ENCODE peak calls at places on chromosomes 16 and 17, in ten cellular contexts. A is choroid plexus epithelial cell, U is GM19239, T is right atrium auricular region, I is A172, F is T-helper 9 cell, C is retina, V is transverse colon, J is AG10803, R is Caki2. L is an unnamed sample.
A peak's percentile ranks its signal among the peaks of the same experiment; 100 is the strongest.

GRCh38 chr17:78933959-78934568 is 8.9 kb upstream of the TIMP2 start:
- DNase-seq in A (peak; percentile 99), U (no peak), T (peak; percentile 98), I (peak; percentile 99), F (no peak), C (peak; percentile 77), V (peak; percentile 90), J (peak; percentile 99), R (peak; percentile 91), L (no peak)

GRCh38 chr17:79223953-79224352 is 149.3 kb downstream of the ENGASE start:
- DNase-seq in A (no peak), U (no peak), T (no peak), I (no peak), F (no peak), C (no peak), V (no peak), J (no peak), R (no peak), L (no peak)

GRCh38 chr17:27558842-27559505 is 72.0 kb upstream of the LGALS9 start:
- DNase-seq in A (no peak), U (no peak), T (no peak), I (no peak), F (no peak), C (no peak), V (peak; percentile 51), J (no peak), R (no peak), L (no peak)

GRCh38 chr17:40517286-40517662 is 15.9 kb upstream of the TNS4 start:
- DNase-seq in A (no peak), U (no peak), T (no peak), I (no peak), F (no peak), C (no peak), V (no peak), J (no peak), R (no peak), L (no peak)

GRCh38 chr16:81136331-81137011 is 40.3 kb upstream of the GCSH start:
- DNase-seq in A (no peak), U (no peak), T (no peak), I (no peak), F (no peak), C (no peak), V (no peak), J (no peak), R (no peak), L (no peak)

GRCh38 chr16:48076455-48077012 is 79.3 kb downstream of the ABCC12 start:
- DNase-seq in A (no peak), U (no peak), T (no peak), I (no peak), F (no peak), C (no peak), V (no peak), J (peak; percentile 58), R (no peak), L (no peak)

GRCh38 chr16:79607587-79607986 is 7.0 kb upstream of the MAF start:
- DNase-seq in A (peak; percentile 64), U (no peak), T (peak; percentile 59), I (peak; percentile 57), F (no peak), C (no peak), V (no peak), J (peak; percentile 41), R (peak; percentile 33), L (no peak)

GRCh38 chr17:73359987-73360410 is 48.2 kb upstream of the CDC42EP4 start:
- DNase-seq in A (no peak), U (no peak), T (no peak), I (no peak), F (no peak), C (no peak), V (peak; percentile 77), J (no peak), R (no peak), L (no peak)

GRCh38 chr17:50917418-50917743 is 51.2 kb upstream of the TOB1 start:
- DNase-seq in A (no peak), U (no peak), T (no peak), I (no peak), F (no peak), C (no peak), V (no peak), J (no peak), R (no peak), L (no peak)

GRCh38 chr16:15498427-15499175 is 64.2 kb downstream of the BMERB1 start:
- DNase-seq in A (peak; percentile 60), U (no peak), T (no peak), I (no peak), F (no peak), C (no peak), V (no peak), J (peak; percentile 58), R (no peak), L (no peak)

GRCh38 chr16:4915226-4915761 is 21.7 kb downstream of the PPL start:
- DNase-seq in A (peak; percentile 96), U (no peak), T (no peak), I (peak; percentile 97), F (no peak), C (no peak), V (no peak), J (peak; percentile 89), R (peak; percentile 73), L (no peak)

GRCh38 chr17:57881783-57882291 is 32.0 kb upstream of the MRPS23 start:
- DNase-seq in A (no peak), U (no peak), T (no peak), I (no peak), F (no peak), C (no peak), V (no peak), J (peak; percentile 58), R (no peak), L (no peak)

GRCh38 chr17:80899402-80900268 is 92.0 kb upstream of the CHMP6 start:
- DNase-seq in A (peak; percentile 38), U (peak; percentile 64), T (no peak), I (no peak), F (peak; percentile 77), C (no peak), V (peak; percentile 28), J (no peak), R (no peak), L (no peak)

GRCh38 chr17:74815067-74815466 is 38.9 kb upstream of the NAT9 start:
- DNase-seq in A (no peak), U (no peak), T (no peak), I (no peak), F (no peak), C (no peak), V (no peak), J (no peak), R (no peak), L (no peak)

GRCh38 chr17:38904892-38905291 is 20.5 kb upstream of the LASP1NB start:
- DNase-seq in A (no peak), U (no peak), T (no peak), I (no peak), F (no peak), C (no peak), V (no peak), J (no peak), R (no peak), L (no peak)

GRCh38 chr17:2634361-2634960 is 41.0 kb downstream of the PAFAH1B1 start:
- DNase-seq in A (no peak), U (no peak), T (no peak), I (peak; percentile 97), F (no peak), C (no peak), V (peak; percentile 41), J (peak; percentile 23), R (peak; percentile 79), L (no peak)

GRCh38 chr17:59357219-59357699 is 25.8 kb downstream of the YPEL2 start:
- DNase-seq in A (peak; percentile 61), U (no peak), T (no peak), I (no peak), F (no peak), C (no peak), V (no peak), J (peak; percentile 80), R (no peak), L (no peak)

GRCh38 chr16:51818342-51818944 is 667.4 kb upstream of the SALL1 start:
- DNase-seq in A (peak; percentile 83), U (no peak), T (no peak), I (peak; percentile 65), F (no peak), C (peak; percentile 26), V (peak; percentile 15), J (peak; percentile 52), R (peak; percentile 31), L (no peak)

GRCh38 chr16:30747331-30747730 is 894 bp upstream of the PHKG2 start:
- DNase-seq in A (peak; percentile 26), U (no peak), T (no peak), I (peak; percentile 74), F (no peak), C (no peak), V (no peak), J (peak; percentile 51), R (no peak), L (no peak)

GRCh38 chr16:67154578-67155304 is 3.9 kb upstream of the B3GNT9 start:
- DNase-seq in A (no peak), U (no peak), T (no peak), I (no peak), F (no peak), C (peak; percentile 65), V (no peak), J (no peak), R (no peak), L (no peak)

GRCh38 chr16:53844796-53845195 is 140.8 kb downstream of the FTO start:
- DNase-seq in A (no peak), U (no peak), T (no peak), I (no peak), F (no peak), C (no peak), V (no peak), J (no peak), R (no peak), L (no peak)

GRCh38 chr17:16371742-16372141 is 9.1 kb upstream of the UBB start:
- DNase-seq in A (peak; percentile 94), U (no peak), T (no peak), I (peak; percentile 62), F (no peak), C (no peak), V (no peak), J (peak; percentile 52), R (no peak), L (no peak)

GRCh38 chr17:75487351-75488070 is 27.8 kb downstream of the CASKIN2 start:
- DNase-seq in A (peak; percentile 32), U (peak; percentile 87), T (no peak), I (no peak), F (peak; percentile 17), C (no peak), V (peak; percentile 59), J (no peak), R (no peak), L (peak; percentile 65)

GRCh38 chr16:55710466-55710865 is 54.7 kb downstream of the SLC6A2 start:
- DNase-seq in A (peak; percentile 8), U (no peak), T (no peak), I (peak; percentile 10), F (no peak), C (no peak), V (no peak), J (no peak), R (no peak), L (no peak)

GRCh38 chr17:67289174-67289876 is 44.3 kb upstream of the HELZ start:
- DNase-seq in A (peak; percentile 82), U (no peak), T (peak; percentile 83), I (no peak), F (no peak), C (peak; percentile 24), V (peak; percentile 30), J (peak; percentile 72), R (no peak), L (no peak)

GRCh38 chr17:29107933-29108805 is 65.2 kb downstream of the PIPOX start:
- DNase-seq in A (peak; percentile 20), U (no peak), T (no peak), I (peak; percentile 85), F (no peak), C (peak; percentile 74), V (no peak), J (no peak), R (peak; percentile 87), L (no peak)

GRCh38 chr16:13907431-13907830 is 12.5 kb upstream of the ERCC4 start:
- DNase-seq in A (no peak), U (no peak), T (no peak), I (no peak), F (no peak), C (no peak), V (no peak), J (no peak), R (no peak), L (no peak)